ENCODE peak calls at places on chromosome 3, in four cellular contexts. One of them, this sample, is unnamed.

GRCh38 chr3:25074151-25074550 is 353.9 kb upstream of the RARB start:
- DNase-seq in astrocyte: peak
- DNase-seq in upper lobe of right lung: no peak
- DNase-seq in AG04449: no peak
- DNase-seq in this sample: no peak

GRCh38 chr3:66723231-66723630 is 222.4 kb upstream of the LRIG1 start:
- DNase-seq in upper lobe of right lung: no peak
- DNase-seq in astrocyte: peak
- DNase-seq in AG04449: no peak
- DNase-seq in this sample: no peak

GRCh38 chr3:164832216-164832615 is 246.1 kb downstream of the SI start:
- DNase-seq in astrocyte: no peak
- DNase-seq in upper lobe of right lung: no peak
- DNase-seq in AG04449: no peak
- DNase-seq in this sample: no peak

GRCh38 chr3:32143849-32144757 is 37.7 kb downstream of the GPD1L start:
- DNase-seq in AG04449: peak
- DNase-seq in astrocyte: peak
- DNase-seq in upper lobe of right lung: no peak
- DNase-seq in this sample: peak

GRCh38 chr3:60755094-60755493 is 496.2 kb downstream of the FHIT start:
- DNase-seq in AG04449: no peak
- DNase-seq in upper lobe of right lung: no peak
- DNase-seq in astrocyte: no peak
- DNase-seq in this sample: no peak

GRCh38 chr3:38039899-38040261 is 872 bp downstream of the DLEC1 start:
- DNase-seq in astrocyte: peak
- DNase-seq in upper lobe of right lung: peak
- DNase-seq in AG04449: no peak
- DNase-seq in this sample: peak

GRCh38 chr3:57826952-57827723 is 71.0 kb downstream of the SLMAP start:
- DNase-seq in AG04449: no peak
- DNase-seq in astrocyte: no peak
- DNase-seq in upper lobe of right lung: no peak
- DNase-seq in this sample: no peak

GRCh38 chr3:73768594-73769308 is 144.0 kb upstream of the PDZRN3 start:
- DNase-seq in AG04449: no peak
- DNase-seq in upper lobe of right lung: no peak
- DNase-seq in astrocyte: no peak
- DNase-seq in this sample: peak

GRCh38 chr3:190696777-190697501 is 165.6 kb downstream of the GMNC start:
- DNase-seq in upper lobe of right lung: no peak
- DNase-seq in AG04449: no peak
- DNase-seq in astrocyte: no peak
- DNase-seq in this sample: peak

DNA sequence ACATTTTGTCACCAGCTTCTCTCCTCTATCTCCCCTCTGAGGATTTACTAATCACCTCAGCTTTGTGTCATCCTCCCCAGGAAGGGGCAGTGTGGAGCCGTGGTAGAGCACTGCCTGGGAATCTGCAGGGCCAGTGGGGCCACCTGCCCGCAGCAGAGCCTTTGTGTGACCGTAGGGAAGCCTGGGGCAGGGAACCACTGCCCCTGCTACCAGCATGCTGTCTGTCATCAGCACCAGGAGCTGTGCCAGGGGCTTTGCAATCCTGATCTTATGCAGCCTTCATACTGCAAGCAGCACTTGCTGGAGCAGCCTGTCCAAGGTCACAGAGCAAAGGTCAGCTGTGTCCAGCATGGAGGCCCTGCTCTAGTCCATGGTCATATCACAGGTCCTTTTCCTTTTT is 170.2 kb upstream of the IL12A start:
- DNase-seq in AG04449: no peak
- DNase-seq in astrocyte: no peak
- DNase-seq in upper lobe of right lung: no peak
- DNase-seq in this sample: no peak
- TF ChIP-seq CTCF in AG04449: no peak
- TF ChIP-seq CTCF in astrocyte: no peak
- TF ChIP-seq CTCF in upper lobe of right lung: no peak
- TF ChIP-seq CTCF in this sample: peak

GRCh38 chr3:104460477-104461406 is 906.0 kb upstream of the ALCAM start:
- DNase-seq in AG04449: peak
- DNase-seq in astrocyte: peak
- DNase-seq in upper lobe of right lung: no peak
- DNase-seq in this sample: peak
- TF ChIP-seq CTCF in AG04449: peak
- TF ChIP-seq CTCF in astrocyte: peak
- TF ChIP-seq CTCF in upper lobe of right lung: peak
- TF ChIP-seq CTCF in this sample: peak

DNA sequence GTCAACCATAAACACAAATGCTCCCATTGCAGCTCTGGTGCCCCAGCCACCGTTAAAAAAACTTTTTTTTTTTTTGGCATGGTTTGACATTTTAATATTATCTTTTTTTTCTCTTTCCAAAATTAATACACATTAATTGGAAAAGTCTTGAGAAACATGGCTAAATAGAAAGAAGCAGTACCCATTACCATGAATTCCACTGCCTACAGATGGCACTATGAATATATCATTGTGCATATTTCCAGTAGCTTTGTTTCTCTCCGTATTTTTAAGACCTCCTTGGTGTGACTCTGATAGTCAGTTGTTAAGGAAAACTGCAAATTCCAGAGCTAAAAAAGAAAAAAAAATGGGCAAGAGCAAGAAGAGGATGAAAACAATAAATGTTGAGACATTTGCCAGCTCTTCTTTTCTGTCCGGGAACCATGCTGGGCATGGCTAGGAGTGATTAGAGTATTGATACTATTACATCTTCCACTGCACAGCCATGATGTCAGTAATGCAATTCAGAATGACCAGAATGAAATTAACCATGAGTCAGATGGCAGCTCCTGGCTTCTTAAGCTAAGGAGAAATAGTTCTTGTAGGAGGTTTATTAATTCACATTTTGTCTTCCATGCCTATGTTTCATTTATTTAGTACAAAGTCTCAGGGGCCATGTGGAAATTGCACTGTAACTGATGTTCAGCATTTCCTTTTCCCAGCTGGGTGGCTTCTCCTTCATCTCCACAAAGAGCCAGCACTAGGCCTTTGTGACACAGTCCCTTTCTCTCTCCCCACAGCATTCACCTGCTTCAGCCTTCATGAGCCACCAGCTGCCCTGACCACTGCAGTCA is 31.9 kb downstream of the SLC7A14 start:
- DNase-seq in upper lobe of right lung: no peak
- DNase-seq in AG04449: no peak
- DNase-seq in astrocyte: no peak
- DNase-seq in this sample: no peak
- TF ChIP-seq CTCF in upper lobe of right lung: no peak
- TF ChIP-seq CTCF in AG04449: no peak
- TF ChIP-seq CTCF in astrocyte: no peak
- TF ChIP-seq CTCF in this sample: peak

GRCh38 chr3:128782282-128783146 is 56.5 kb downstream of the RAB7A start:
- DNase-seq in AG04449: no peak
- DNase-seq in astrocyte: no peak
- DNase-seq in upper lobe of right lung: no peak
- DNase-seq in this sample: no peak

GRCh38 chr3:128786434-128787020 is 60.5 kb downstream of the RAB7A start:
- DNase-seq in AG04449: no peak
- DNase-seq in upper lobe of right lung: no peak
- DNase-seq in astrocyte: peak
- DNase-seq in this sample: peak

GRCh38 chr3:128784843-128785242 is 58.9 kb downstream of the RAB7A start:
- DNase-seq in upper lobe of right lung: no peak
- DNase-seq in AG04449: no peak
- DNase-seq in astrocyte: no peak
- DNase-seq in this sample: no peak

GRCh38 chr3:128783774-128784173 is 57.8 kb downstream of the RAB7A start:
- DNase-seq in astrocyte: no peak
- DNase-seq in AG04449: no peak
- DNase-seq in upper lobe of right lung: no peak
- DNase-seq in this sample: no peak

DNA sequence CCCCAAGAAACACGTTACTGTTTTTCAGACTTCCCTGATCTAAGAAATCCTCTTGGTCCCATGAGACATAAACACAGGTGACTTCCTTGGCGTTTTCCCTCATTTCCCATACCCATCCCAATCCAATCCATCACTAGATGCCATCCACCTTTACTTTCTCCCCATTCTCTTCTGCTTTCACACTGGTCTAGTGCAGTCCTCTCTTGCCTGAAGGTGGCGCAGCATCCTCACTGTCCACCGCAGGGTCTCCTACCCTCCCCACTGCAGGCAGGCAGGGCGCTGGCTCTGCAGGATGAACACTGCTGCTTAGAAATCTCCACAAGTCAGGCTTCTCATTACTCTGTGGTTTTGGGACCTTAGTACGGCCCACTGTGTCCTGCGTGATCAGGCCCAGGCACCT is 58.2 kb downstream of the RAB7A start:
- DNase-seq in AG04449: no peak
- DNase-seq in astrocyte: no peak
- DNase-seq in upper lobe of right lung: no peak
- DNase-seq in this sample: no peak
- TF ChIP-seq CTCF in AG04449: peak
- TF ChIP-seq CTCF in astrocyte: peak
- TF ChIP-seq CTCF in upper lobe of right lung: peak
- TF ChIP-seq CTCF in this sample: peak

GRCh38 chr3:124850633-124851032 is 36.5 kb downstream of the ITGB5 start:
- DNase-seq in upper lobe of right lung: no peak
- DNase-seq in AG04449: no peak
- DNase-seq in astrocyte: peak
- DNase-seq in this sample: peak
- TF ChIP-seq CTCF in upper lobe of right lung: no peak
- TF ChIP-seq CTCF in AG04449: peak
- TF ChIP-seq CTCF in astrocyte: peak
- TF ChIP-seq CTCF in this sample: peak

DNA sequence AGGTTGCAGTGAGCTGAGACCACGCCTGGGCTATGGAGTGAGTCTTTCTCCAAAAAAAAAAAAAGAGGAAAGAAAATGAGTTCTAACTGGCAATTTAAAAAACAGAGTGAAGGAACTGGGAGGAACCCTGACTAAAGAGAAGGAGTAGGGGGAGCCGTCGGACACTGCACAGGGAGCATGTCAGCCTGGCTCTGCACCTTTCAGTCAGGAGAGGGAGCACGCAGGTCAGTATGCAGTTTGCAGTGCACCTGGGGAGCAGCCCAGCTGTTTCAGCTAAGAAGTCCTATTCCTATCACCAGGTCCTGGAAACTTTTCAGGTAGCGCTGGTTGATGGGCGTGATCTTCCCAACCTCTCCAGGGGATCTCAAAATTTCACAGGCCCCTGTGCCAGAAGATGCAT is 14.9 kb upstream of the ZXDC start:
- DNase-seq in AG04449: no peak
- DNase-seq in upper lobe of right lung: no peak
- DNase-seq in astrocyte: no peak
- DNase-seq in this sample: no peak
- TF ChIP-seq CTCF in AG04449: no peak
- TF ChIP-seq CTCF in upper lobe of right lung: no peak
- TF ChIP-seq CTCF in astrocyte: no peak
- TF ChIP-seq CTCF in this sample: no peak

GRCh38 chr3:132261501-132261900 is 55.7 kb upstream of the ACP3 start:
- DNase-seq in upper lobe of right lung: no peak
- DNase-seq in astrocyte: no peak
- DNase-seq in AG04449: no peak
- DNase-seq in this sample: no peak

GRCh38 chr3:132254076-132254755 is 63.0 kb upstream of the ACP3 start:
- DNase-seq in AG04449: no peak
- DNase-seq in astrocyte: peak
- DNase-seq in upper lobe of right lung: no peak
- DNase-seq in this sample: no peak

GRCh38 chr3:132255041-132255745 is 62.0 kb upstream of the ACP3 start:
- DNase-seq in AG04449: peak
- DNase-seq in astrocyte: peak
- DNase-seq in upper lobe of right lung: no peak
- DNase-seq in this sample: peak

GRCh38 chr3:132253262-132253878 is 63.8 kb upstream of the ACP3 start:
- DNase-seq in upper lobe of right lung: no peak
- DNase-seq in astrocyte: peak
- DNase-seq in AG04449: no peak
- DNase-seq in this sample: peak

GRCh38 chr3:132256984-132257383 is 60.2 kb upstream of the ACP3 start:
- DNase-seq in upper lobe of right lung: no peak
- DNase-seq in astrocyte: peak
- DNase-seq in AG04449: no peak
- DNase-seq in this sample: no peak
- TF ChIP-seq CTCF in upper lobe of right lung: peak
- TF ChIP-seq CTCF in astrocyte: peak
- TF ChIP-seq CTCF in AG04449: peak
- TF ChIP-seq CTCF in this sample: peak

DNA sequence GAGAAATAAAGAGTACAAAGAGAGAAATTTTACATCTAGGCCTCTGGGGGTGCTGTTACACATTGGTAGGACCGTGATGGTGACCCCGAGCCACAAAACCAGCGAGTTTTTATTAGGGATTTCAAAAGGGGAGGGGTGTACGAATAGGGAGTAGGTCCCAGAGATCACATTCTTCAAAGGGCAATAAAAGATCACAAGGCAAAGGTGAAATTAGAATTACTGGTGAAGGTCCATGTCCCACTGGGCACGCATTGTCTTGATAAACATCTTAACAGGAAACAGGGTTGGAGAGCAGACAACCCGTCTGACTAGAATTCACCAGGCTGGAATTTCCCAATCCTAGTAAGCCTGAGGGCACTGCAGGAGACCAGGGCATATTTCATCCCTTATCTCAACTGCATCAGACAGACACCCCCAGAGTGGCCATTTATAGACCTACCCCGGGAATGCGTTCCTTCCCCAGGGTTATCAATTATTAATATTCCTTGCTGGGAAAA is 4.3 kb downstream of the IRAK2 start:
- DNase-seq in upper lobe of right lung: no peak
- DNase-seq in AG04449: no peak
- DNase-seq in astrocyte: no peak
- DNase-seq in this sample: no peak
- TF ChIP-seq CTCF in upper lobe of right lung: peak
- TF ChIP-seq CTCF in AG04449: no peak
- TF ChIP-seq CTCF in astrocyte: peak
- TF ChIP-seq CTCF in this sample: peak

GRCh38 chr3:182682263-182683229 is 110.8 kb upstream of the ATP11B start:
- DNase-seq in upper lobe of right lung: peak
- DNase-seq in AG04449: no peak
- DNase-seq in astrocyte: peak
- DNase-seq in this sample: no peak
- TF ChIP-seq CTCF in upper lobe of right lung: peak
- TF ChIP-seq CTCF in AG04449: peak
- TF ChIP-seq CTCF in astrocyte: peak
- TF ChIP-seq CTCF in this sample: peak

GRCh38 chr3:48345946-48346572 is 12.6 kb upstream of the SPINK8 start:
- DNase-seq in astrocyte: no peak
- DNase-seq in AG04449: no peak
- DNase-seq in upper lobe of right lung: no peak
- DNase-seq in this sample: no peak
- TF ChIP-seq CTCF in astrocyte: no peak
- TF ChIP-seq CTCF in AG04449: no peak
- TF ChIP-seq CTCF in upper lobe of right lung: no peak
- TF ChIP-seq CTCF in this sample: no peak